ENCODE peak calls at places on chromosomes 16 and 17, in ten cellular contexts. A is transverse colon, D is upper lobe of left lung, Z is sigmoid colon, S is H1, J is body of pancreas, O is A549, K is IMR-90, U is ovary, N is breast epithelium. X is an unnamed sample.

GRCh38 chr16:80804451-80805383 is at the start of gene CDYL2:
- DNase-seq in A (peak), S (peak), Z (no peak), N (no peak), D (peak), O (peak), J (peak), U (no peak), K (peak), X (peak)

GRCh38 chr17:33436321-33436720 is 143.2 kb upstream of the ASIC2 start:
- DNase-seq in J (no peak), O (no peak), K (peak), U (no peak), A (no peak), Z (no peak), S (no peak), D (no peak), N (no peak), X (no peak)

GRCh38 chr17:82301916-82302497 is 15.4 kb downstream of the CD7 start:
- DNase-seq in J (no peak), O (no peak), K (no peak), S (no peak), D (peak), N (no peak), U (no peak), Z (peak), A (peak), X (peak)

GRCh38 chr17:1555618-1556471 is 6.7 kb downstream of the PITPNA start:
- DNase-seq in D (no peak), K (no peak), Z (no peak), A (peak), N (no peak), S (no peak), O (no peak), J (no peak), U (no peak), X (peak)

GRCh38 chr17:72710185-72710584 is 382.3 kb downstream of the SLC39A11 start:
- DNase-seq in U (no peak), J (no peak), A (no peak), S (no peak), N (no peak), D (no peak), Z (no peak), K (no peak), O (no peak), X (no peak)

GRCh38 chr17:27423651-27424050 is 32.6 kb upstream of the KSR1 start:
- DNase-seq in Z (no peak), D (no peak), K (peak), S (no peak), J (no peak), N (no peak), O (no peak), A (no peak), U (no peak), X (no peak)

GRCh38 chr17:36918260-36918691 is 19.0 kb upstream of the LHX1 start:
- DNase-seq in A (no peak), J (no peak), K (peak), D (no peak), N (no peak), Z (no peak), U (no peak), S (no peak), O (no peak), X (no peak)

GRCh38 chr17:64213995-64214507 is 49.0 kb downstream of the TEX2 start:
- DNase-seq in K (no peak), A (no peak), J (no peak), D (no peak), U (no peak), Z (no peak), S (no peak), O (no peak), N (no peak), X (no peak)

GRCh38 chr16:27515874-27516353 is 33.8 kb downstream of the GTF3C1 start:
- DNase-seq in N (no peak), Z (no peak), S (peak), O (peak), A (no peak), U (no peak), J (peak), K (no peak), D (no peak), X (peak)

GRCh38 chr17:36036240-36036639 is 18.5 kb upstream of the CCL23 start:
- DNase-seq in S (no peak), A (no peak), O (no peak), U (no peak), N (no peak), D (no peak), K (no peak), J (no peak), Z (no peak), X (no peak)

GRCh38 chr17:3770471-3770870 is 30.5 kb downstream of the ITGAE start:
- DNase-seq in S (no peak), Z (no peak), O (no peak), A (peak), J (no peak), U (no peak), K (no peak), D (no peak), N (no peak), X (peak)

GRCh38 chr16:68676113-68676860 is 31.2 kb downstream of the CDH3 start:
- DNase-seq in J (no peak), D (no peak), Z (peak), U (no peak), K (no peak), O (no peak), S (no peak), N (no peak), A (no peak), X (no peak)

GRCh38 chr17:50642071-50642721 is 7.5 kb downstream of the ABCC3 start:
- DNase-seq in J (no peak), O (no peak), N (no peak), D (no peak), A (no peak), Z (no peak), K (no peak), S (no peak), U (no peak), X (no peak)

GRCh38 chr16:68902376-68903345 is 59.3 kb downstream of the TANGO6 start:
- DNase-seq in U (no peak), A (peak), S (peak), O (peak), D (no peak), K (peak), N (no peak), J (peak), Z (no peak), X (no peak)

GRCh38 chr17:65362826-65363225 is 198.6 kb downstream of the AXIN2 start:
- DNase-seq in U (no peak), N (no peak), A (no peak), S (no peak), J (no peak), K (peak), D (no peak), Z (no peak), O (no peak), X (no peak)

GRCh38 chr17:57228921-57229320 is 27.4 kb upstream of the MSI2 start:
- DNase-seq in D (no peak), N (no peak), A (no peak), O (no peak), U (no peak), Z (no peak), K (no peak), S (no peak), J (no peak), X (no peak)

GRCh38 chr17:61400058-61400785 is 579 bp downstream of the TBX2 start:
- DNase-seq in D (peak), A (no peak), N (no peak), U (no peak), S (peak), Z (peak), O (peak), K (peak), J (no peak), X (no peak)

GRCh38 chr16:58661199-58661830 is 23.3 kb downstream of the SLC38A7 start:
- DNase-seq in N (no peak), A (peak), D (no peak), U (no peak), S (no peak), K (peak), O (peak), J (peak), Z (no peak), X (no peak)

GRCh38 chr16:66474750-66475199 is 47.7 kb downstream of the BEAN1 start:
- DNase-seq in A (peak), N (no peak), S (peak), U (no peak), O (no peak), D (no peak), K (no peak), J (no peak), Z (peak), X (no peak)

GRCh38 chr16:68790130-68790761 is 53.1 kb upstream of the TANGO6 start:
- DNase-seq in S (no peak), U (no peak), A (peak), N (no peak), Z (peak), D (no peak), J (peak), O (peak), K (peak), X (no peak)

GRCh38 chr16:55668337-55669281 is 12.8 kb downstream of the SLC6A2 start:
- DNase-seq in J (no peak), S (no peak), Z (no peak), D (no peak), O (no peak), N (no peak), U (no peak), A (no peak), K (peak), X (no peak)

DNA sequence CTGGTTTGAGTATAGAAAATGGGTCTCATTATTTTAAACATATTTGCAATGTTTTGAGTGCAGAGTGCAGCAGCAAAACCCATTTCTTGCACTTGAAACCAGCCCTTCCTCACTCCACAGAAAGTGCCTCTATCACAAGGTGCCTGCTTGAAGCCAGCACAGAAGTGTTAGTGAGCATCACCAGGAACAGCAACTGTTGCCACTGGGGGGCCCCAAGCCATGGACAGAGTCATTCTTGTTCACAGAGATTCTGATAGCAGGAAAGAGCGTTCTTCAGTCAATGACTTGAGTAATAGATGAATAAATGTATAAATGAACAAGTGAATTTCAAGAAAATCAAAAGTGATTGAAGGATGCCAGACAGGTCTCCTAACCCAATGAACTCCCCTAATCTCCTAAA is 45.6 kb downstream of the CHD9NB start:
- DNase-seq in A (no peak), O (no peak), N (no peak), Z (no peak), D (no peak), S (no peak), U (no peak), J (no peak), K (no peak), X (no peak)
- TF ChIP-seq CTCF in A (no peak), O (no peak), N (no peak), Z (no peak), D (no peak), S (peak), U (no peak), J (no peak), K (no peak), X (no peak)

GRCh38 chr16:89565506-89566372 is 5.3 kb downstream of the RPL13 start:
- DNase-seq in Z (no peak), O (peak), U (peak), D (no peak), S (peak), J (peak), N (peak), K (peak), A (peak), X (peak)
- TF ChIP-seq POLR2A in Z (no peak), O (peak), U (no peak), D (no peak), S (no peak), J (peak), N (no peak), K (peak), A (peak), X (no peak)

GRCh38 chr16:31072540-31073072 is 1.4 kb downstream of the ZNF668 start:
- DNase-seq in K (peak), Z (peak), D (no peak), J (no peak), N (no peak), O (peak), U (no peak), A (peak), S (no peak), X (no peak)
- H3K27ac ChIP-seq in K (peak), Z (peak), D (peak), J (peak), N (peak), O (peak), U (no peak), A (peak), S (peak), X (peak)

GRCh38 chr17:8632087-8632486 is 1.6 kb upstream of the MYH10 start:
- DNase-seq in O (no peak), S (peak), N (no peak), U (peak), K (no peak), Z (no peak), J (peak), A (no peak), D (no peak), X (no peak)

GRCh38 chr17:8630227-8630801 is at the start of gene MYH10:
- DNase-seq in Z (peak), D (no peak), J (no peak), O (no peak), N (no peak), U (no peak), K (no peak), S (no peak), A (peak), X (peak)

GRCh38 chr17:8631554-8631877 is 991 bp upstream of the MYH10 start:
- DNase-seq in S (no peak), D (no peak), U (no peak), K (peak), Z (no peak), A (no peak), J (no peak), O (no peak), N (no peak), X (no peak)

GRCh38 chr17:8629371-8630226 is 926 bp downstream of the MYH10 start:
- DNase-seq in N (no peak), K (no peak), A (peak), J (peak), D (peak), O (peak), S (peak), Z (peak), U (peak), X (peak)

GRCh38 chr17:8630802-8631553 is 453 bp upstream of the MYH10 start:
- DNase-seq in D (peak), S (peak), O (peak), U (peak), Z (peak), N (peak), J (peak), A (peak), K (peak), X (peak)
- TF ChIP-seq CTCF in D (no peak), S (peak), O (peak), U (peak), Z (no peak), N (peak), J (peak), A (peak), K (no peak), X (peak)

GRCh38 chr17:21288581-21289017 is 4.1 kb downstream of the MAP2K3 start:
- DNase-seq in N (no peak), Z (no peak), D (no peak), O (no peak), K (no peak), J (no peak), A (no peak), S (no peak), U (no peak), X (no peak)

GRCh38 chr17:21289175-21289901 is 4.8 kb downstream of the MAP2K3 start:
- DNase-seq in K (no peak), D (no peak), J (no peak), S (no peak), N (no peak), Z (no peak), A (no peak), U (no peak), O (no peak), X (no peak)

GRCh38 chr17:21286066-21286770 is 1.7 kb downstream of the MAP2K3 start:
- DNase-seq in S (no peak), K (peak), A (peak), J (peak), D (no peak), O (peak), Z (peak), N (peak), U (peak), X (peak)

GRCh38 chr17:21286771-21287702 is 2.5 kb downstream of the MAP2K3 start:
- DNase-seq in S (no peak), O (no peak), A (peak), Z (no peak), D (no peak), J (peak), K (no peak), U (no peak), N (no peak), X (peak)

GRCh38 chr17:21287703-21288449 is 3.4 kb downstream of the MAP2K3 start:
- DNase-seq in D (peak), J (peak), N (peak), S (no peak), A (peak), Z (peak), U (peak), O (peak), K (peak), X (peak)
- TF ChIP-seq POLR2A in D (peak), J (peak), N (no peak), S (no peak), A (peak), Z (peak), U (no peak), O (no peak), K (peak), X (no peak)

DNA sequence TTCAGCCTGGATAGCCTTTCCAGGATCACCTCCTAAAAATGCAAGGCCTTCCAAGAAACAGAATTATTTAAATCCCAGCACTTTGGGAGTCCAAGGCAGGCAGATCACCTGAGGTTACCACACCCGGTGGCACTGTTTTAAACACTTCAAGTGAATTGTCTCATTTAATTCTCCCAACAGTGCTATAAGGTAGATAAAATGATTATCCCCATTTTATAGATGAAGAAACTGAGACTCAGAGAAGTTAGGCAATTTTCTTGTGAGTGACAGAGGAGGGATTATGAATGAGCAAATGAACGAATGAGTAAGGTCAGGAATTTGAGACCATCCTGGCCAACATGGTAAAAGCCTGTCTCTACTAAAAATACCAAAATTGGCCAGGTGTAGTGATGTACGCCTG is 16.8 kb downstream of the THRA start:
- DNase-seq in O (no peak), A (no peak), Z (no peak), S (no peak), N (no peak), U (no peak), K (no peak), D (no peak), J (no peak), X (no peak)
- H3K27ac ChIP-seq in O (no peak), A (no peak), Z (peak), S (no peak), N (peak), U (no peak), K (no peak), D (no peak), J (no peak), X (no peak)

GRCh38 chr16:85027968-85028637 is 508 bp downstream of the KIAA0513 start:
- DNase-seq in U (no peak), O (no peak), N (no peak), J (peak), A (peak), Z (no peak), D (no peak), S (no peak), K (no peak), X (no peak)
- TF ChIP-seq CTCF in U (no peak), O (no peak), N (no peak), J (no peak), A (no peak), Z (no peak), D (no peak), S (peak), K (peak), X (peak)

X was measured in spleen.